ENCODE peak calls at places on chromosomes 16 and 17, in five cellular contexts. O, A, U, G and Z are unnamed samples.

GRCh38 chr17:33292184-33292980 is 713 bp downstream of the ASIC2 start:
- DNase-seq in G (no peak), O (no peak), A (no peak), U (no peak), Z (no peak)

GRCh38 chr17:34825884-34826283 is 135.4 kb downstream of the CCT6B start:
- DNase-seq in A (no peak), G (no peak), U (no peak), O (no peak), Z (no peak)

GRCh38 chr17:50192873-50193274 is 8.6 kb downstream of the COL1A1 start:
- DNase-seq in G (no peak), O (peak; percentile 37), U (no peak), A (no peak), Z (no peak)

GRCh38 chr17:17691468-17692263 is 10.4 kb downstream of the RAI1 start:
- DNase-seq in U (peak; percentile 44), G (no peak), A (no peak), O (peak; percentile 88), Z (no peak)

GRCh38 chr17:4720787-4721186 is 10.4 kb downstream of the ARRB2 start:
- DNase-seq in U (no peak), O (no peak), A (no peak), G (peak; percentile 57), Z (no peak)

GRCh38 chr16:1426734-1427451 is 4.0 kb upstream of the PERCC1 start:
- DNase-seq in O (no peak), G (peak; percentile 73), A (no peak), U (no peak), Z (no peak)

GRCh38 chr16:3951861-3952332 is 71.4 kb upstream of the CREBBP start:
- DNase-seq in O (no peak), A (no peak), G (no peak), U (no peak), Z (no peak)

GRCh38 chr17:62705116-62705515 is 77.6 kb downstream of the MRC2 start:
- DNase-seq in U (peak; percentile 52), G (peak; percentile 40), O (no peak), A (no peak), Z (no peak)

GRCh38 chr17:78708510-78708973 is 73.5 kb downstream of the CYTH1 start:
- DNase-seq in G (peak; percentile 88), U (peak; percentile 58), A (peak; percentile 67), O (peak; percentile 93), Z (peak; percentile 73)

GRCh38 chr17:62140836-62141235 is 75.8 kb upstream of the MED13 start:
- DNase-seq in A (no peak), G (no peak), U (no peak), O (no peak), Z (no peak)

GRCh38 chr17:58232707-58233156 is 5.7 kb upstream of the LPO start:
- DNase-seq in O (peak; percentile 82), U (no peak), G (no peak), A (no peak), Z (no peak)

GRCh38 chr16:31228206-31228605 is 11.3 kb upstream of the PYDC1 start:
- DNase-seq in A (no peak), U (no peak), O (no peak), G (no peak), Z (no peak)

GRCh38 chr16:27638833-27639587 is 89.1 kb downstream of the KATNIP start:
- DNase-seq in O (no peak), U (no peak), G (no peak), A (no peak), Z (no peak)

GRCh38 chr17:3982541-3983017 is 18.3 kb upstream of the ATP2A3 start:
- DNase-seq in U (no peak), A (no peak), G (no peak), O (no peak), Z (no peak)

GRCh38 chr16:82201906-82202305 is 31.9 kb upstream of the MPHOSPH6 start:
- DNase-seq in G (no peak), A (no peak), O (no peak), U (no peak), Z (no peak)

GRCh38 chr17:35241520-35241919 is 1.4 kb upstream of the SLFN5 start:
- DNase-seq in G (peak; percentile 77), U (no peak), O (no peak), A (no peak), Z (peak; percentile 21)

GRCh38 chr17:82753516-82753915 is 1.7 kb downstream of the TBCD start:
- DNase-seq in U (no peak), O (no peak), A (no peak), G (no peak), Z (no peak)
- H3K4me3 ChIP-seq in U (no peak overlapping the region), O (no peak overlapping the region), A (no peak overlapping the region), G (no peak overlapping the region), Z (no peak overlapping the region)

GRCh38 chr17:73901661-73902415 is 257.6 kb upstream of the SDK2 start:
- DNase-seq in O (no peak), G (peak; percentile 82), U (peak; percentile 27), A (no peak), Z (no peak)

GRCh38 chr17:73899839-73900238 is 255.6 kb upstream of the SDK2 start:
- DNase-seq in A (no peak), O (no peak), U (no peak), G (no peak), Z (no peak)

GRCh38 chr17:73900516-73900915 is 256.3 kb upstream of the SDK2 start:
- DNase-seq in A (no peak), U (no peak), G (no peak), O (no peak), Z (no peak)

GRCh38 chr17:73902416-73903181 is 258.4 kb upstream of the SDK2 start:
- DNase-seq in G (no peak), U (no peak), O (no peak), A (no peak), Z (no peak)

GRCh38 chr17:73901249-73901648 is 257.0 kb upstream of the SDK2 start:
- DNase-seq in G (no peak), O (no peak), A (no peak), U (no peak), Z (no peak)
- H3K4me3 ChIP-seq in G (peak overlapping the region; percentile 56), O (no peak overlapping the region), A (peak overlapping the region; percentile 19), U (no peak overlapping the region), Z (no peak overlapping the region)

GRCh38 chr17:9240659-9241370 is 219.5 kb downstream of the NTN1 start:
- DNase-seq in U (peak; percentile 95), O (no peak), G (no peak), A (no peak), Z (peak; percentile 84)
- H3K4me3 ChIP-seq in U (peak overlapping the region; percentile 60), O (no peak overlapping the region), G (peak overlapping the region; percentile 75), A (no peak overlapping the region), Z (peak overlapping the region; percentile 64)

GRCh38 chr16:66926171-66926570 is 836 bp upstream of the RRAD start:
- DNase-seq in A (no peak), G (no peak), U (peak; percentile 75), O (no peak), Z (no peak)
- H3K4me3 ChIP-seq in A (no peak overlapping the region), G (no peak overlapping the region), U (peak overlapping the region; percentile 66), O (no peak overlapping the region), Z (no peak overlapping the region)

GRCh38 chr16:57300387-57301125 is 16.1 kb upstream of the PLLP start:
- DNase-seq in A (peak; percentile 96), G (peak; percentile 99), O (peak; percentile 99), U (peak; percentile 99), Z (peak; percentile 99)
- H3K4me3 ChIP-seq in A (peak overlapping the region; percentile 79), G (peak overlapping the region; percentile 66), O (peak overlapping the region; percentile 66), U (peak overlapping the region; percentile 48), Z (peak overlapping the region; percentile 41)

GRCh38 chr17:68289936-68290267 is 1.0 kb downstream of the SLC16A6 start:
- DNase-seq in A (no peak), U (no peak), O (no peak), G (no peak), Z (no peak)

GRCh38 chr17:68290268-68290954 is 516 bp downstream of the SLC16A6 start:
- DNase-seq in U (peak; percentile 14), G (peak; percentile 91), A (no peak), O (peak; percentile 74), Z (no peak)

GRCh38 chr17:68288804-68289203 is 2.1 kb downstream of the SLC16A6 start:
- DNase-seq in G (no peak), O (peak; percentile 85), U (no peak), A (no peak), Z (no peak)

GRCh38 chr17:68288375-68288774 is 2.6 kb downstream of the SLC16A6 start:
- DNase-seq in G (no peak), A (no peak), U (no peak), O (peak; percentile 81), Z (no peak)

GRCh38 chr17:68289473-68289872 is 1.5 kb downstream of the SLC16A6 start:
- DNase-seq in A (no peak), G (no peak), O (no peak), U (no peak), Z (no peak)
- H3K4me3 ChIP-seq in A (no peak overlapping the region), G (peak overlapping the region; percentile 94), O (peak overlapping the region; percentile 91), U (no peak overlapping the region), Z (no peak overlapping the region)

GRCh38 chr16:26413780-26414179 is 652.9 kb upstream of the C16orf82 start:
- DNase-seq in G (no peak), U (no peak), A (no peak), O (no peak), Z (no peak)
- H3K4me3 ChIP-seq in G (no peak overlapping the region), U (no peak overlapping the region), A (no peak overlapping the region), O (no peak overlapping the region), Z (no peak overlapping the region)

GRCh38 chr16:88634141-88634993 is 4.0 kb upstream of the IL17C start:
- DNase-seq in U (peak; percentile 51), A (no peak), G (peak; percentile 95), O (peak; percentile 62), Z (no peak)

GRCh38 chr16:88631920-88632586 is 6.3 kb upstream of the IL17C start:
- DNase-seq in O (no peak), U (no peak), G (no peak), A (no peak), Z (no peak)

GRCh38 chr16:88632587-88632930 is 5.8 kb upstream of the IL17C start:
- DNase-seq in O (no peak), U (no peak), G (no peak), A (no peak), Z (no peak)

GRCh38 chr16:88634994-88635670 is 3.2 kb upstream of the IL17C start:
- DNase-seq in G (peak; percentile 82), A (no peak), O (no peak), U (no peak), Z (no peak)

DNA sequence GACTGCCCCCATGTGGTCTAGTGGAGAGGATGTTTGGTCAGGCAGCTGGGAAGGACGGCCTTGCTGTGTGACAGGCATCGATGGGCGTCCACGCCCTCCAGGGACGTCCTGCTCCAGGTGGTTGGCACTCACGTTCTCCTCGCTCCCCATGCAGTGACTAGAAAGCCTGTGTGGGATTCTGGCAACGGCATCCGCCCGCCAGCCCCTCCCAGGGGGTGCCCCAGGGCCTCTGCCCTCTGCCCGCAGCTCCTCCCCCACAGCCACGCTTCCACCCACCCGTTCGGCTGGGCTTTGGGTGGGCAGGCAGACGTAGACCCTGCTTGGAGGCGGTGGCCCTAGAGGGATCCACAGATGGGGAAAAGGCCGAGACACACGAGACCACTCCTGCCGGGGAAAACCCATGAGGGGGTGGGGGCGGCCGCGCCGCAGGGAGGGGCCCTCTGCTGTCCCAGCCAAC is 4.7 kb upstream of the IL17C start:
- DNase-seq in A (no peak), G (peak; percentile 91), O (peak; percentile 68), U (no peak), Z (no peak)
- H3K4me3 ChIP-seq in A (peak overlapping the region; percentile 54), G (peak overlapping the region; percentile 76), O (peak overlapping the region; percentile 48), U (peak overlapping the region; percentile 40), Z (no peak overlapping the region)